ENCODE peak calls at places on chromosome 20, in ten cellular contexts. T is GM23248, X is PC-9, U is neural progenitor cell, L is heart left ventricle, G is heart right ventricle, P is adrenal gland, Q is tibial artery, O is PC-3, B is left lung. W is an unnamed sample. For H3K4me1, the result is how much of the 10 kb centered on the place peaks cover.

GRCh38 chr20:57072184-57072583 is 194.3 kb downstream of the BMP7 start:
- DNase-seq in T (peak), X (no peak), U (no peak), L (no peak), G (no peak), P (no peak), Q (no peak), O (no peak), B (no peak), W (peak)

GRCh38 chr20:4578375-4578774 is 143.3 kb upstream of the PRND start:
- DNase-seq in T (no peak), X (no peak), U (no peak), L (no peak), G (no peak), P (no peak), Q (no peak), O (no peak), B (no peak), W (no peak)

GRCh38 chr20:43778375-43778774 is 51.6 kb upstream of the GTSF1L start:
- DNase-seq in T (no peak), X (no peak), U (no peak), L (no peak), G (no peak), P (no peak), Q (no peak), O (no peak), B (no peak), W (no peak)

GRCh38 chr20:45911486-45912343 is at the start of gene PLTP:
- DNase-seq in T (peak), X (peak), U (peak), L (peak), G (peak), P (peak), Q (peak), O (peak), B (peak), W (peak)

GRCh38 chr20:51043811-51044210 is 20.9 kb upstream of the KCNG1 start:
- DNase-seq in T (peak), X (no peak), U (no peak), L (no peak), G (no peak), P (no peak), Q (no peak), O (peak), B (no peak), W (no peak)

GRCh38 chr20:18187020-18187419 is 49.4 kb downstream of the KAT14 start:
- DNase-seq in T (no peak), X (no peak), U (no peak), L (no peak), G (no peak), P (no peak), Q (no peak), O (no peak), B (no peak), W (no peak)

GRCh38 chr20:44423480-44423879 is 52.2 kb upstream of the TTPAL start:
- DNase-seq in T (no peak), X (no peak), U (no peak), L (no peak), G (no peak), P (no peak), Q (no peak), O (no peak), B (no peak), W (no peak)

GRCh38 chr20:16926626-16927025 is 178.5 kb downstream of the OTOR start:
- DNase-seq in T (no peak), X (no peak), U (no peak), L (no peak), G (no peak), P (no peak), Q (no peak), O (no peak), B (no peak), W (no peak)

GRCh38 chr20:48129319-48129973 is 344.2 kb upstream of the SULF2 start:
- DNase-seq in T (no peak), X (no peak), U (peak), L (no peak), G (no peak), P (no peak), Q (no peak), O (no peak), B (no peak), W (no peak)

GRCh38 chr20:62755817-62756724 is 40.2 kb upstream of the MRGBP start:
- DNase-seq in T (peak), X (no peak), U (no peak), L (no peak), G (no peak), P (no peak), Q (no peak), O (no peak), B (peak), W (no peak)

GRCh38 chr20:38809942-38810341 is 4.4 kb downstream of the PPP1R16B start:
- DNase-seq in T (no peak), X (no peak), U (no peak), L (no peak), G (no peak), P (no peak), Q (no peak), O (no peak), B (no peak), W (no peak)

DNA sequence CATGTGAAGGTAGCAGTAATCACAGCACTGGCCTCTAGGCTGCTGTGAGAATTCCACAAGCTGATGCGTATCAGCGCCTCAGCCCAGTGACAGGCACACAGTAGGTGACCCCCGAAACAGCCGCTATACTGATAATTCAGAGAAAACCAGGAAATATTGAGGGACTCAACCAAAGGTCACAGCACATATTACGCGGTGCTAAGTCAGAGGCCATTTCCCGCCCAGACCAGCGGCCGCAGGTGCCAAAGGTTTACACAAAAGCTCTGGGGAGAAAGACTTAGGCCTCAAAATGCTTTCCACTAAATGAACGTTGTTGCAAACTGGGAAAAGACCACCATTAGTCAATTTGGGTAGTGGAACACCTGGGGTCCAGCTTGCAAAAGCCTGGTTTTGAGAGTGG is 4.9 kb downstream of the NOL4L start:
- DNase-seq in T (no peak), X (no peak), U (no peak), L (no peak), G (no peak), P (no peak), Q (no peak), O (no peak), B (no peak), W (no peak)
- H3K27ac ChIP-seq in T (no peak), X (no peak), U (no peak), L (no peak), G (no peak), P (no peak), Q (no peak), O (no peak), B (no peak), W (no peak)

DNA sequence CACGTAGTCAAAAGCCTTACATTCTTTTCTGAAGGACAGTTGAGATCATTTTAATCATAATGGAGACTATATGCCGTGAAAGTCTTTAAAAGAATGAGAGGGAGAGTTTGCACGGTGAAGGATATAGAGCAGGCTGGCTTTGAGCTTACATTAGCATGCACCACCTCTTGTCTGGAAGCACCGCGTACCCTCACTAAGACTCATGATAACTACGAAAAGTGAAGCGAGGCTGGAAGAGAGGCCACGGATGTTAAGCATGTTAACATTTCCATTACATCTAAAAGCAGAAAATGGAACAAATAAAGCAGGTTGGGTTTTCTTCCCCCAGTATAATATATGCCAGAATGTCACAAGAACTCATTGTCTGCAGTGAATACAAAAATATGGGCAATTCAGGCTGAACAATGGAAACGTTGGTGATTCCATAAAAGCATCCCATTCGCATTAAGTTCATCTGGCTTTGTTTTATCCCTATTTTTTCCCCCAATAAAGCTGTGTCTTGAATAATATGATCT is 40.6 kb upstream of the NKX2-2 start:
- DNase-seq in T (no peak), X (no peak), U (no peak), L (no peak), G (no peak), P (no peak), Q (no peak), O (no peak), B (no peak), W (no peak)
- H3K4me1 ChIP-seq in T (under half), X (under half), U (under half), L (under half), G (under half), P (under half), Q (under half), O (under half), B (under half), W (under half)

DNA sequence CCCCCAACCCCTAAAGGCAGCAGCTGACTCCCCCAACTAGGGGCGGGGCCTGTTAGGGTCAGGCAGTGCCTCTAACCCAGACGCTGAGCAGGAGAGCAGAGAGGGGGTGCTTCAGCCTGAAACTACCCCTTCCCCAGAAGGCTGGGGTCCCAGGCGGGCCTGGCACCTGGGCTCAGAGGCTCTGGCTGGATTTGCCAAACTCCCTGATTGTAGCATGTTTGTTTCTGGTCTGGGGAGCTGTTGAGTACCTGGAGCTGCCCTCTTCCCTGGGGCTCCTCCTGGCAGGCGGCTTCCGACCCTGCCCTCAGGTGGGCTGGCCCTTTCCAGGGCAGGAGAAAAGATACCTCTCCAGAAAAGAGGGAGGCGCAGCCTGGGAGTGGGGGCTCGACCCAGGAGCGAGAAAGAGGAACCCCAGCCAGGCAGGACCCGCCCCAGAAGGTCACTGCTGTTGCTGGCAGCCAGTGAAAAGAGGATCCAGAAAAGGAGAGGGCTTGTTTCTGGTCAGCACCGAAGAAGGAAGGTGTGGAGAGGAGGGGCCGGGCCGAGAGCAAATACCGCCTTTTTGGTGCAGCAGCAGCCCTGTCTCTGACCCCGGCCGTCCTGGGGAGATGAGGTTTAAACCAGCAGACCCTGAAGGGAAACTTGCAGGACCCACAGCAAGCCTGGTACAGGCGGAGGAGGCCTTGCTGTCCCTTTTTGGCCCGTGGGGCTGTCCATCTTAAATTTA is 810 bp upstream of the ABHD16B start:
- DNase-seq in T (no peak), X (no peak), U (no peak), L (no peak), G (no peak), P (no peak), Q (no peak), O (no peak), B (peak), W (no peak)
- H3K27ac ChIP-seq in T (no peak), X (no peak), U (no peak), L (no peak), G (peak), P (no peak), Q (no peak), O (no peak), B (peak), W (no peak)

GRCh38 chr20:1855690-1856089 is 39.5 kb upstream of the SIRPA start:
- DNase-seq in T (no peak), X (no peak), U (no peak), L (no peak), G (no peak), P (no peak), Q (no peak), O (no peak), B (no peak), W (no peak)
- H3K4me1 ChIP-seq in T (under half), X (under half), U (under half), L (under half), G (under half), P (under half), Q (under half), O (under half), B (under half), W (under half)

GRCh38 chr20:37329481-37330165 is 16.3 kb upstream of the SRC start:
- DNase-seq in T (no peak), X (no peak), U (peak), L (no peak), G (no peak), P (no peak), Q (no peak), O (no peak), B (no peak), W (no peak)
- H3K27ac ChIP-seq in T (no peak), X (no peak), U (no peak), L (no peak), G (no peak), P (no peak), Q (no peak), O (no peak), B (no peak), W (no peak)

GRCh38 chr20:25046736-25047666 is 10.9 kb downstream of the ACSS1 start:
- DNase-seq in T (no peak), X (no peak), U (no peak), L (no peak), G (no peak), P (peak), Q (no peak), O (no peak), B (no peak), W (no peak)
- H3K4me1 ChIP-seq in T (under half), X (under half), U (under half), L (half or more), G (half or more), P (under half), Q (half or more), O (under half), B (half or more), W (half or more)

GRCh38 chr20:9258891-9259290 is 190.0 kb downstream of the PLCB4 start:
- DNase-seq in T (no peak), X (no peak), U (no peak), L (no peak), G (no peak), P (no peak), Q (no peak), O (no peak), B (no peak), W (no peak)

GRCh38 chr20:9261781-9262180 is 192.9 kb downstream of the PLCB4 start:
- DNase-seq in T (no peak), X (no peak), U (no peak), L (no peak), G (no peak), P (no peak), Q (no peak), O (peak), B (no peak), W (no peak)

GRCh38 chr20:9260027-9260426 is 191.1 kb downstream of the PLCB4 start:
- DNase-seq in T (no peak), X (no peak), U (no peak), L (no peak), G (no peak), P (no peak), Q (no peak), O (no peak), B (no peak), W (no peak)

DNA sequence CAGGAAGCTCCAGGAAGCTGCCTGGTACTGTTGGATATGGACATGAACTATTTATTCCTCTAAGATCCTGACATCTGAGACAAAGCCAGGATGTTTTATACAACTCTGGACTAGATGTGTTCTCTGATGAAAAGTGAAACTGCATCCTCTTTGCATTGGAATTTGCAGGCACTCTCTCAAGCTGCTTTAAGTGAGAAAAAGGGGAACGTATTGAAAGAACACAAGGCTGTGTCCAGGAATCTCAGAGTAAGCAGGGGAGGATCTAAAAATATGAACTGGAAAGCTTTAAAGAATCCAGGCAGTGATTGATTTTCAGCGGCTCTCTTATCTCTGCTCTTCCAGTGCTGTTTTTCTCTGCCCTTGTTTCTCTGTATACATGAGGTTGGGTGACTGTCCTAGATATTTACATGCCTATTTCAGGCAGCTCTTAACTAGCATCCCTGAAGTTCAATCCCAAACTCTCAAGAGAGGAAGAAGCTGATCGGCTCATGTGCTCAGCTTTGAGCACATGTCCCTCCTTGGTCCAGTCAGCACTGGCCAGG is 193.8 kb downstream of the PLCB4 start:
- DNase-seq in T (no peak), X (no peak), U (no peak), L (no peak), G (no peak), P (no peak), Q (no peak), O (no peak), B (no peak), W (no peak)
- H3K27ac ChIP-seq in T (no peak), X (no peak), U (no peak), L (peak), G (peak), P (no peak), Q (no peak), O (no peak), B (peak), W (no peak)

W was measured in pancreas.